ENCODE peak calls at places on chromosomes 5 and 9, in five cellular contexts. U is IMR-90, G is mesendoderm, N is neuronal stem cell, C is H9. Q is an unnamed sample.

GRCh38 chr9:81183763-81184162 is 505.6 kb downstream of the TLE1 start:
- DNase-seq in U (peak; percentile 86), G (peak; percentile 41), N (no peak), C (no peak), Q (no peak)

GRCh38 chr9:18061332-18061731 is 412.6 kb upstream of the ADAMTSL1 start:
- DNase-seq in U (no peak), G (no peak), N (no peak), C (no peak), Q (no peak)

GRCh38 chr9:125815568-125815967 is 68.4 kb downstream of the PBX3 start:
- DNase-seq in U (peak; percentile 34), G (peak; percentile 73), N (no peak), C (no peak), Q (no peak)

GRCh38 chr9:75359638-75360037 is 271.3 kb downstream of the OSTF1 start:
- DNase-seq in U (no peak), G (no peak), N (no peak), C (no peak), Q (no peak)

GRCh38 chr9:135348076-135348787 is 131.3 kb upstream of the PPP1R26 start:
- DNase-seq in U (no peak), G (no peak), N (no peak), C (no peak), Q (no peak)

GRCh38 chr5:73896668-73897067 is 270.7 kb downstream of the ARHGEF28 start:
- DNase-seq in U (no peak), G (no peak), N (no peak), C (no peak), Q (no peak)

GRCh38 chr9:97906236-97906831 is 16.0 kb downstream of the TRMO start:
- DNase-seq in U (no peak), G (no peak), N (no peak), C (no peak), Q (no peak)

GRCh38 chr9:87594218-87594617 is 96.6 kb downstream of the DAPK1 start:
- DNase-seq in U (peak; percentile 80), G (no peak), N (no peak), C (no peak), Q (no peak)

GRCh38 chr5:171315386-171315891 is 6.4 kb downstream of the TLX3 start:
- DNase-seq in U (no peak), G (no peak), N (no peak), C (peak; percentile 72), Q (peak; percentile 74)

GRCh38 chr9:120257483-120257882 is 322.5 kb downstream of the CDK5RAP2 start:
- DNase-seq in U (no peak), G (no peak), N (no peak), C (no peak), Q (no peak)

GRCh38 chr5:74020488-74020887 is 394.5 kb downstream of the ARHGEF28 start:
- DNase-seq in U (no peak), G (no peak), N (no peak), C (no peak), Q (no peak)

GRCh38 chr5:15008911-15009310 is 137.3 kb upstream of the ANKH start:
- DNase-seq in U (peak; percentile 29), G (no peak), N (no peak), C (no peak), Q (no peak)

GRCh38 chr5:102313907-102314306 is 17.8 kb upstream of the SLCO4C1 start:
- DNase-seq in U (no peak), G (peak; percentile 29), N (no peak), C (no peak), Q (no peak)

GRCh38 chr9:110047955-110048472 is 159.9 kb downstream of the C9orf152 start:
- DNase-seq in U (no peak), G (peak; percentile 51), N (no peak), C (peak; percentile 56), Q (peak; percentile 67)

GRCh38 chr9:110029422-110029814 is 178.5 kb downstream of the C9orf152 start:
- DNase-seq in U (peak; percentile 85), G (peak; percentile 21), N (no peak), C (no peak), Q (no peak)

GRCh38 chr9:113579270-113580040 is 115.9 kb downstream of the RGS3 start:
- DNase-seq in U (peak; percentile 60), G (no peak), N (no peak), C (no peak), Q (no peak)

GRCh38 chr5:56833325-56833724 is 18.0 kb downstream of the MAP3K1 start:
- DNase-seq in U (no peak), G (peak; percentile 70), N (no peak), C (no peak), Q (no peak)

GRCh38 chr9:116027511-116027910 is 126.1 kb upstream of the PAPPA start:
- DNase-seq in U (peak; percentile 92), G (no peak), N (no peak), C (no peak), Q (no peak)

GRCh38 chr9:76441551-76442322 is 17.2 kb upstream of the GCNT1 start:
- DNase-seq in U (peak; percentile 92), G (peak; percentile 49), N (no peak), C (no peak), Q (no peak)

GRCh38 chr5:151697452-151697851 is 10.7 kb upstream of the SPARC start:
- DNase-seq in U (no peak), G (peak; percentile 36), N (no peak), C (peak; percentile 39), Q (no peak)

GRCh38 chr5:179115307-179115706 is 55.1 kb downstream of the ZNF354C start:
- DNase-seq in U (no peak), G (no peak), N (no peak), C (no peak), Q (no peak)

GRCh38 chr5:154849791-154850201 is 607 bp downstream of the FAXDC2 start:
- DNase-seq in U (peak; percentile 47), G (no peak), N (no peak), C (no peak), Q (no peak)

GRCh38 chr9:16461231-16461840 is 409.1 kb downstream of the BNC2 start:
- DNase-seq in U (peak; percentile 35), G (peak; percentile 51), N (no peak), C (peak; percentile 71), Q (no peak)

GRCh38 chr5:152549709-152550108 is 144.6 kb upstream of the NMUR2 start:
- DNase-seq in U (no peak), G (no peak), N (no peak), C (no peak), Q (no peak)

GRCh38 chr9:96149881-96150280 is 152.1 kb downstream of the HSD17B3 start:
- DNase-seq in U (no peak), G (no peak), N (no peak), C (no peak), Q (no peak)

GRCh38 chr9:114733814-114734213 is 51.8 kb upstream of the TEX48 start:
- DNase-seq in U (peak; percentile 60), G (no peak), N (no peak), C (no peak), Q (no peak)

DNA sequence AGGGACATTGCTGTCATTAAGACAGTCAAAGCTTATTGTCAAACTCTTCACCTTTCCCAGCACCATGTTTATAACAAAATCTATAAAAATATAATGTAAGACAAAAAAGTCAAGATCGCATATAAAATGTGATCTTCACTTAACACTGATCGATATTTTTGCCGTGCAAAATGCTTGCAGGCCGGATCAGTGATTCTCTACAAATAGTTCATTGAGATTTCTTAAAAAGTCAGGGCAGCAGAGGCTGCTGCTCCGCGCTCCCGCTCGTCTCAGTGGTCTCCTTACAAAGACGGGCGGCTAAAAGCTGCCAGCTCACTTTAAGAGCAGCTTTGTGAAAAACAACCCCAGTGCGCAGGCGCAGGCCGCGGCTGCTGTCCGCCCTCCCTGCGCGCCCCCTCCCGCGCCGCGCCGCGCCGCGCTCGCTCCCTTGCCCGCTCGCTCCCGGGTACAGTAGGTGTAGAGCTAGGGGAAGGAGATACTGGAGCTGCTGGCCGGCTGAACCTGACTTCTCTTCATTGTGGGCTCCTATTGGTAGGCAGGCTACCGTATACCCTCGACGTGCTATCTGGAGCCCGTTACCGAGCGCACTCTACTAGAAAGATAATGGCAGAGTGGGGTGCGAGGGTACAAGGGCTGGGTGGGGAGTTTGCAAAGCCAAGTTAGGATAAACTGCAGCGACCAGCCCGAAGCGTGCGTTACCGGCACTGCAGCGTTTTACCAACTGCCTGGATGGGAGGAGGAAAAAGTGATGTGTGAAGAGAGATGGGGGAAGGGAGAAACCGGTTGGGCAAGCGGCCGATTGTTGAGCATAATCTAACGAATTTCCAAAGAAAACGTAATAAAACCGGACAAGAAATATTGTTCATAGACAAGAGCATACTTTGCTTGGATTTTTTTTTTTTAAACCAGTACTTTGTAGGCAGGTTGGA is at the start of gene ARRDC3:
- DNase-seq in U (peak; percentile 94), G (peak; percentile 99), N (peak; percentile 93), C (peak; percentile 97), Q (peak; percentile 97)
- H2BK15ac ChIP-seq in U (peak within 1 kb of the TSS; percentile 22), G (no peak within 1 kb of the TSS), N (no peak within 1 kb of the TSS), C (no peak within 1 kb of the TSS), Q (peak within 1 kb of the TSS; percentile 83)

DNA sequence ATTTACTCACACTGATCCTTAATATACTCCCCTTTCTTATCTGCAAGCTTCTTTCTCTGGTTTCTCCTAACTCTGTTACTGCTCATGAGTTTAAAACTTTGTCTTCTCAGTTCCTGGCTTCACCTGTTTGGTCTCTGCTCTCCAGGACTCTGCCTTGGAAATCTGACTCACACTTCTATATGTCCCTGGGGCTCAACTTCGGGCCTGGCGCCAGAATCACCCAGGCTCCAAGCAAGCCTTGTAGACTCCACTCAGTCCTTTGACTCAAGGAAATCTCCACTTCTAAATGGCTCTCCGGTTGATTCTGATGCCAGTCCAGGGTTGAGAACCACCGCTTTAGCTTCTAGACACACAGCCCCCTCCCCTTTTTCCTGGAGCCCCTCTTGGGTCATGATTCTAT is 57.8 kb downstream of the TMC1 start:
- DNase-seq in U (peak; percentile 63), G (no peak), N (no peak), C (no peak), Q (no peak)
- H2AK5ac ChIP-seq in U (no peak overlapping the region), G (no peak overlapping the region), N (no peak overlapping the region), C (no peak overlapping the region), Q (no peak overlapping the region)

GRCh38 chr9:124290743-124291554 is 33.2 kb downstream of the NEK6 start:
- DNase-seq in U (no peak), G (no peak), N (no peak), C (no peak), Q (no peak)
- H2BK120ac ChIP-seq in U (peak overlapping the region; percentile 45), G (no peak overlapping the region), N (no peak overlapping the region), C (no peak overlapping the region), Q (no peak overlapping the region)

DNA sequence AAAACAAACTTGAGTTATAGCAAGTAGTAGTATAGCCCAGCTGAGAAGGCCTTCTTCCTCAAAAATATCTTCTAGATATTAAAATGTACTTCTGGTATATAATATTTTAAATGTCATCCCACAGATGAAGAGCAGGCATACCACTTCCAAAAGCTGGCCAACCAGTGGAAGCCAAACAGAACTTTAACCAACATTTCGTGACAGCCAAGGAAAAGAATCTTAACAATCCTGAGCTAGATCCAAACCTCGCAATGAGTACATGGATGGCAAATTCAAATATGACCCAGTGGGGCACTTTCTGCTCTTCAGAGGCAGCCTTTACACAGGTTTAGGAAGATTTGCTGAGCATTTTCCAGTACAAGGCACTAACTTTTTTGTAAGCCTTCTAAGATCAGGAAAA is 91.8 kb upstream of the ACO1 start:
- DNase-seq in U (no peak), G (no peak), N (no peak), C (no peak), Q (no peak)
- H2BK15ac ChIP-seq in U (no peak overlapping the region), G (no peak overlapping the region), N (no peak overlapping the region), C (no peak overlapping the region), Q (no peak overlapping the region)